ENCODE peak calls at places on chromosomes 13 and 19, in five cellular contexts. O is stomach, F is A549, L is esophagus squamous epithelium, K is GM23338. N is an unnamed sample.

GRCh38 chr19:20787766-20788165 is 11.7 kb downstream of the ZNF66 start:
- DNase-seq in O (no peak), F (no peak), L (no peak), K (no peak), N (no peak)

GRCh38 chr19:10749435-10750384 is 31.8 kb downstream of the DNM2 start:
- DNase-seq in K (no peak), L (no peak), O (peak), F (no peak), N (no peak)

GRCh38 chr13:36915891-36916640 is 4.0 kb downstream of the SMAD9 start:
- DNase-seq in K (no peak), L (no peak), F (no peak), O (no peak), N (no peak)

GRCh38 chr19:2374808-2375207 is 14.7 kb downstream of the TMPRSS9 start:
- DNase-seq in L (no peak), F (no peak), O (no peak), K (no peak), N (no peak)

GRCh38 chr13:41543664-41544300 is 86.4 kb downstream of the RGCC start:
- DNase-seq in K (no peak), O (no peak), F (no peak), L (no peak), N (no peak)

GRCh38 chr13:40637644-40638043 is 28.8 kb downstream of the FOXO1 start:
- DNase-seq in F (no peak), O (peak), L (no peak), K (no peak), N (no peak)

GRCh38 chr13:100510208-100510997 is 78.2 kb downstream of the GGACT start:
- DNase-seq in L (no peak), O (no peak), F (no peak), K (peak), N (no peak)

GRCh38 chr19:39428309-39429112 is 7.2 kb downstream of the RPS16 start:
- DNase-seq in K (peak), F (peak), O (peak), L (no peak), N (no peak)

GRCh38 chr19:30071871-30072270 is 129.8 kb downstream of the URI1 start:
- DNase-seq in O (no peak), F (no peak), K (no peak), L (no peak), N (no peak)

GRCh38 chr19:53983457-53984289 is 7.8 kb upstream of the CACNG6 start:
- DNase-seq in F (no peak), K (no peak), L (no peak), O (no peak), N (no peak)

GRCh38 chr13:83024226-83024625 is 858.0 kb downstream of the SLITRK1 start:
- DNase-seq in L (no peak), K (no peak), O (no peak), F (no peak), N (no peak)

GRCh38 chr13:113061271-113061625 is 44.3 kb upstream of the F7 start:
- DNase-seq in F (no peak), L (no peak), K (no peak), O (no peak), N (no peak)

GRCh38 chr13:70253411-70253810 is 145.2 kb upstream of the KLHL1 start:
- DNase-seq in F (no peak), O (no peak), K (no peak), L (no peak), N (no peak)

GRCh38 chr19:16285769-16286564 is 38.7 kb upstream of the KLF2 start:
- DNase-seq in O (no peak), F (no peak), L (no peak), K (peak), N (no peak)

GRCh38 chr13:89726690-89727435 is 1620.6 kb upstream of the MIR17HG start:
- DNase-seq in O (no peak), F (no peak), L (no peak), K (no peak), N (no peak)

GRCh38 chr19:16160943-16161560 is 12.3 kb downstream of the CIB3 start:
- DNase-seq in F (peak), L (no peak), O (no peak), K (no peak), N (no peak)

GRCh38 chr13:35694031-35694430 is 217.5 kb upstream of the MAB21L1 start:
- DNase-seq in L (no peak), K (no peak), O (no peak), F (no peak), N (no peak)

GRCh38 chr19:15286688-15287355 is 45.5 kb downstream of the BRD4 start:
- DNase-seq in F (no peak), O (no peak), L (no peak), K (no peak), N (no peak)

GRCh38 chr19:30150626-30151025 is 208.6 kb downstream of the URI1 start:
- DNase-seq in O (no peak), L (no peak), K (no peak), F (no peak), N (no peak)

GRCh38 chr13:37360556-37360955 is 238.0 kb downstream of the POSTN start:
- DNase-seq in L (no peak), F (no peak), K (no peak), O (no peak), N (no peak)

GRCh38 chr19:7488736-7489353 is at the start of gene PEX11G:
- DNase-seq in L (peak), O (peak), F (peak), K (peak), N (no peak)

GRCh38 chr19:14562660-14563589 is 8.9 kb downstream of the NDUFB7 start:
- DNase-seq in O (no peak), L (no peak), K (peak), F (no peak), N (no peak)

GRCh38 chr13:85588359-85588758 is 210.9 kb downstream of the SLITRK6 start:
- DNase-seq in O (no peak), F (no peak), L (no peak), K (peak), N (no peak)

GRCh38 chr13:66933994-66934393 is 296.1 kb downstream of the PCDH9 start:
- DNase-seq in K (no peak), F (peak), O (no peak), L (no peak), N (no peak)

GRCh38 chr19:38142176-38143035 is 81.6 kb downstream of the DPF1 start:
- DNase-seq in O (peak), K (peak), F (peak), L (no peak), N (no peak)

GRCh38 chr13:26942184-26942583 is 181.6 kb upstream of the GPR12 start:
- DNase-seq in L (no peak), O (no peak), K (no peak), F (no peak), N (no peak)

GRCh38 chr13:87676254-87677042 is 5.3 kb downstream of the SLITRK5 start:
- DNase-seq in O (no peak), L (no peak), F (no peak), K (peak), N (no peak)

GRCh38 chr19:44988896-44989563 is 12.2 kb upstream of the RELB start:
- DNase-seq in L (no peak), F (peak), K (peak), O (peak), N (no peak)

GRCh38 chr19:34316741-34317241 is 48.2 kb upstream of the GPI start:
- DNase-seq in O (no peak), F (peak), L (no peak), K (no peak), N (no peak)

GRCh38 chr13:47903836-47904235 is 97.2 kb downstream of the SUCLA2 start:
- DNase-seq in F (no peak), K (no peak), O (no peak), L (no peak), N (peak)

GRCh38 chr19:47609885-47610545 is 1.1 kb downstream of the BICRA start:
- DNase-seq in F (no peak), O (peak), K (peak), L (no peak), N (no peak)

GRCh38 chr19:46859637-46860124 is 1.1 kb upstream of the ARHGAP35 start:
- DNase-seq in O (peak), F (peak), L (no peak), K (no peak), N (no peak)

GRCh38 chr13:77511552-77511951 is 24.0 kb upstream of the SCEL start:
- DNase-seq in K (no peak), O (no peak), L (no peak), F (no peak), N (no peak)

GRCh38 chr19:18637644-18638630 is 1.1 kb downstream of the KLHL26 start:
- DNase-seq in L (no peak), O (peak), F (peak), K (peak), N (no peak)

DNA sequence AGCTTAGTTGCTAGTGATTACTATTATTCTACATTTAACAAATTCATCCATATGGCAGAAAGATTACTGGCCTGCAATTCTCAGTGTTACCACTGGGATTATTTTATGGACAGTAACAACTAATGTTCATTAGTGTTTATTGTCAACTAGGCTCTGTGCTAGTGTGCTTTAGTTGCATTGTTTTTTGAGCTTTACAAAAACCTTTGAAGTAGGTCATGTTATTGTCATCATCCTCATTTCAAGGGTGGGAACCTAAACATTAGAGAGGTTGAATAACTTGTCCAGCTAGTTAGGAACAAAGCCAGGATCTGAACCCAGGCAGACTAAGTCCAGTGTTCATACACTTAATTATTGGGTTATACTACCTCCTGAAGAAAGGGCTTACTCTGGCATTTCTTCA is 27.8 kb upstream of the TDRD3 start:
- DNase-seq in O (no peak), L (no peak), K (peak), F (peak), N (no peak)
- TF ChIP-seq CTCF in O (no peak), L (peak), K (peak), F (no peak), N (peak)

DNA sequence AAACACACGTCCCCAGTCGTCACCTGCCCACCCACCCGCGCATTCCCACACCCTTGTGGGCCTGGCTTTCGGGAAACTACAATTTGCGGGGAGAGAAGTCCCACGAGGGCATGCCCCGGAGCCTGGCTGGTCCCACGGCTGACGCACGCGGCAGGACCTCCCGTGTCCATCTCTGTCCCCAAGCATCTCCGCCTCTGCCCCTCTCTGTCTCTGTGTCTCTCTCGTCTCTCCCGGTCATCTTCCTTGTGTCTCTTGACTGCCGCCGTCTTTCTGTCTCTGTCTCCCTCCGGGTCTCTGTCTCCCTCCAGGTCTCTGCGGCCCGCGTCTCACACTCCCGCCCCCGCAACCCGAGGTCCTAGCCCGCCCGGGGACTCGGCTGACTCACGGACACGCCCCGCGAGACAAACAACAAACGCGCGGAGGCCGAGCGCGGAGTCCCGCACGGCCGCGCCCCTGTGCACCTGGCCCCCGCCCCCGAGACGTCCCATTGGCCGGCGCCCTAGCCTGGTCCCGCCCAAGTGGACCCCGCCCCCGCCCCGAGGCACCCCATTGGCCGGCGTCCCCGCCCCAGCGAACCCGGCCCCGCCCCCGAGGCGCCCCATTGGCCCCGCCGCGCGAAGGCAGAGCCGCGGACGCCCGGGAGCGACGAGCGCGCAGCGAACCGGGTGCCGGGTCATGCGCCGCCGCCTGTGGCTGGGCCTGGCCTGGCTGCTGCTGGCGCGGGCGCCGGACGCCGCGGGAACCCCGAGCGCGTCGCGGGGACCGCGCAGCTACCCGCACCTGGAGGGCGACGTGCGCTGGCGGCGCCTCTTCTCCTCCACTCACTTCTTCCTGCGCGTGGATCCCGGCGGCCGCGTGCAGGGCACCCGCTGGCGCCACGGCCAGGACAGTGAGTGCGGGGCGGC is at the start of gene FGF22:
- DNase-seq in F (peak), K (peak), O (peak), L (peak), N (no peak)
- H3K4me3 ChIP-seq in F (peak), K (peak), O (peak), L (peak), N (peak)

GRCh38 chr19:49419173-49419572 is 4.1 kb downstream of the PTH2 start:
- DNase-seq in O (no peak), F (no peak), L (no peak), K (no peak), N (no peak)

GRCh38 chr19:49415810-49416200 is 7.4 kb downstream of the PTH2 start:
- DNase-seq in L (no peak), K (no peak), F (no peak), O (no peak), N (no peak)

GRCh38 chr19:49415102-49415809 is 8.0 kb downstream of the PTH2 start:
- DNase-seq in O (no peak), F (no peak), L (no peak), K (no peak), N (no peak)

GRCh38 chr19:49414256-49414655 is 9.0 kb downstream of the PTH2 start:
- DNase-seq in L (no peak), O (no peak), F (no peak), K (no peak), N (no peak)

DNA sequence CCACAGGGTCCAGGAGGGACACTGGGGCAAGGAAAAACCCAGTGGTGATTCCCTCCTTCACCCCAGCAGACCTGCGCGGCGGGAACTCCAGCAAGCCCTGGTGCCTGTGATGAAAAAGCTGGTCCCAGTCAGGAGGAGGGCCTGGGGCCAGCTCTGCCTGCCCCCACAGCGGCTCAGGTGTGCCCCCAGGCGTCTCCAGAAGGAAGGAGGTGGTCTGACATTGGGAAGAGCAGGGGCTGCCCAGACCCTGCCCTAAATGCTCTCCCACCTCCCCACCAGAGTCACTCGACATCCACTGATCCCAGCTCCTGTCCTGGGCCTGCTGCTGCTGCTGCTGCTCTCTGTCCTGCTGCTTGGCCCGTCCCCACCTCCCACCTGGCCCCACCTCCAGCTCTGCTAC is 6.2 kb downstream of the PTH2 start:
- DNase-seq in L (no peak), F (no peak), O (no peak), K (no peak), N (no peak)
- TF ChIP-seq CTCF in L (no peak), F (no peak), O (no peak), K (peak), N (no peak)

DNA sequence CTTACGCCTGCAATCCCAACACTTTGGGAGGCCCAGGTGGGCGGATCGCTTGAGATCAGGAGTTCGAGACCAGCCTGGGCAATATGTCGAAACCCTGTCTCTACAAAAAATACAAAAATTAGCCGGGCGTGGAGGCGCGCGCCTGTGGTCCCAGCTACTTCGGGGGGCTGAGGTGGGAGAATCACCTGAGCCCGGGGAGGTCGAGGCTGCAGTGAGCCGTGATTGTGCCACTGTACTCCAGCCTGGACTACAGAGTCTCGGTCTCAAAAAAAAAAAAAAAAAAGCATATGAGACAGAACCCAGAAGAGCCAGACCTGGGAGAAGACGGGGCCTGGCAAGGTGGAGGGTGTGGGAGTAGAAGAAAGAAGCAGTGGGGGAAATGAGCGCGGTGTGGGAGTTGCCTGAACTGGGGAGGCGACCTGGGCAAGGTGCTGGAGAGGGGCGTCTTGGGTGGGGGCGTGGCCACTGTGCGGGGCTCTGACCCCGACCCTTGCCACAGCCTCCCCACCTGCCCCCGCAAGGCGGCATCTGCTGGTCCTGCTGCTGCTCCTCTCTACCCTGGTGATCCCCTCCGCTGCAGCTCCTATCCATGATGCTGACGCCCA is 508 bp downstream of the DKKL1 start:
- DNase-seq in O (no peak), L (no peak), K (no peak), F (no peak), N (no peak)
- H3K4me3 ChIP-seq in O (peak), L (peak), K (peak), F (peak), N (peak)

DNA sequence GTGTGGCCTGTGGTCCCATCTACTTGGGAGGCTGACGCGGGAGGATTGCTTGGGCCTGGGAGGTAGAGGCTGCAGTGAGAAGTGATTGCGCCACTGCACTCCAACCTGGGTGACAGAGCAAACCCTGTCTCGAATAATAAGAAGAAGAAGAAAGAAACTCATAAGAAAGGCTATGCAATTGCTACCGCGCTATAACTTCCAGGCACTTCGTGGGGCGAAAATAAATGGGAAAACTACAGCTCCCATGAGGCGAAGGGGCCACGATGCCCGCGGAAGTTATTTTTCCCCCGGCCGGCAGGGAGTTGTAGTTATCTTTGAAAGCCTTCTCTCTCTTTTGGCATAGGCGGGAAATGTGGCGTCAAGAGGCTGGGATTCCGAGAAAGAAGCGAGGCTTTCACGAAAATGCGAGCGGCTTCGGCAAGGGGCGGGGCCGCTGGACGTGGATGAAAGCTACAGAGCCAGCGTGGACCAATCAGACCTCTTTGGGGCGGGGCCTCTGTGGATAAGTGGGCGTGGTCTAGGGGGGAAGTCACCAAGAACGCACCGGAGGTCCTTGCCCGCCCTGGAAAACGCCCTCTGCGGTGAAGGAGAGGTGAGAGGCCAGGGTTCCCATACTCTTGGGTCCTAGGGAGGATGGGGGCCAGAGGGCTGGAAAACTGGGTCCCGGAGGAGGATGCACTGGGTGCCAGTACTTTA is at the start of gene NUCB1:
- DNase-seq in L (peak), F (peak), O (peak), K (peak), N (peak)
- TF ChIP-seq CTCF in L (peak), F (no peak), O (no peak), K (no peak), N (peak)

GRCh38 chr19:40775632-40776022 is 306 bp downstream of the MIA start:
- DNase-seq in F (no peak), O (no peak), K (no peak), L (no peak), N (no peak)
- H3K4me3 ChIP-seq in F (no peak), O (no peak), K (no peak), L (no peak), N (no peak)

GRCh38 chr19:50480281-50481111 is 3.8 kb upstream of the GARIN5A start:
- DNase-seq in K (no peak), F (no peak), L (no peak), O (no peak), N (no peak)

GRCh38 chr19:50479761-50480251 is 3.2 kb upstream of the GARIN5A start:
- DNase-seq in K (no peak), F (no peak), O (no peak), L (no peak), N (no peak)

GRCh38 chr19:50476943-50477264 is 256 bp upstream of the GARIN5A start:
- DNase-seq in L (no peak), F (no peak), O (no peak), K (no peak), N (no peak)

GRCh38 chr19:50477751-50478515 is 1.3 kb upstream of the GARIN5A start:
- DNase-seq in L (no peak), K (no peak), O (no peak), F (no peak), N (no peak)

GRCh38 chr19:50478901-50479715 is 2.5 kb upstream of the GARIN5A start:
- DNase-seq in O (no peak), L (no peak), F (peak), K (peak), N (no peak)
- TF ChIP-seq CTCF in O (no peak), L (peak), F (peak), K (peak), N (peak)

GRCh38 chr13:104837756-104838155 is 1697.7 kb downstream of the EFNB2 start:
- DNase-seq in O (no peak), L (no peak), K (no peak), F (no peak), N (no peak)
- H3K4me3 ChIP-seq in O (no peak), L (no peak), K (no peak), F (no peak), N (no peak)

DNA sequence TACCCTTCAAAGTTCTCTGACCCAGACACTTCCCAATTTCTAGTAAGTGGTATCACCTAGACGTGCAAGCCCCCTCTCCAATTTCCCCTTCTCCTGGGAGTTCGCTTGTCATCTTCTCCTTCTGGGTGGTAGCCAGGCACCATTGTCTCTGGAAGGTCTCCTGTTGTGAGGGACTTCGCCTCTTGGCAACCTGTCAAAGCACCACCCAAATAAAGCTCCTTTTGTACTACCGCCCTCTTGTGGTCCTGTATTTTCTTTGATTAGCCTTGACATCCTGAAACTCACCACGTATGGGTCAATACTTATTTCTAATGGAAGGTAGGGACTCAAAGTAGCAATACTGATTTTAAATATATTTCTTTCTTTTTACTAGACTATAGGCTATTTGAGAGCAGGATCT is 8.2 kb downstream of the GPC5 start:
- DNase-seq in L (no peak), F (peak), K (peak), O (no peak), N (no peak)
- TF ChIP-seq CTCF in L (no peak), F (peak), K (peak), O (no peak), N (peak)